ENCODE peak calls at places on chromosomes 3 and 15, in six cellular contexts. P, Y, I, E, J and U are unnamed samples.

GRCh38 chr3:194333212-194333980 is 17.7 kb downstream of the CPN2 start:
- DNase-seq in E (peak; percentile 89), J (peak; percentile 98), Y (peak; percentile 90), P (peak; percentile 94), I (no peak), U (peak; percentile 86)

GRCh38 chr3:155232605-155233004 is 60.9 kb downstream of the STRIT1 start:
- DNase-seq in I (no peak), Y (peak; percentile 86), P (no peak), E (peak; percentile 98), J (no peak), U (peak; percentile 95)

GRCh38 chr3:30282052-30282708 is 324.2 kb upstream of the TGFBR2 start:
- DNase-seq in P (no peak), I (no peak), E (peak; percentile 95), Y (no peak), J (no peak), U (peak; percentile 87)

GRCh38 chr3:99852851-99853250 is 35.2 kb downstream of the CMSS1 start:
- DNase-seq in E (no peak), I (no peak), Y (no peak), P (no peak), J (no peak), U (no peak)

GRCh38 chr15:79644091-79644490 is 212.0 kb downstream of the MINAR1 start:
- DNase-seq in I (no peak), Y (no peak), E (peak; percentile 80), P (no peak), J (no peak), U (peak; percentile 65)

GRCh38 chr3:154214320-154214719 is 93.1 kb downstream of the ARHGEF26 start:
- DNase-seq in Y (no peak), J (no peak), E (peak; percentile 29), P (no peak), I (no peak), U (no peak)

GRCh38 chr3:190533511-190534282 is 19.8 kb downstream of the IL1RAP start:
- DNase-seq in P (peak; percentile 82), I (no peak), Y (peak; percentile 78), E (peak; percentile 97), J (peak; percentile 72), U (peak; percentile 96)

GRCh38 chr3:194814878-194815357 is 129.2 kb downstream of the FAM43A start:
- DNase-seq in P (no peak), J (no peak), Y (no peak), I (no peak), E (peak; percentile 18), U (no peak)

GRCh38 chr15:63504979-63505841 is 817 bp downstream of the USP3 start:
- DNase-seq in J (peak; percentile 90), P (peak; percentile 80), I (no peak), Y (peak; percentile 82), E (peak; percentile 67), U (peak; percentile 57)

GRCh38 chr3:33746412-33747116 is 28.5 kb upstream of the CLASP2 start:
- DNase-seq in J (no peak), Y (no peak), P (no peak), E (no peak), I (no peak), U (no peak)

GRCh38 chr3:187086831-187087230 is 52.5 kb downstream of the RPL39L start:
- DNase-seq in P (no peak), J (no peak), Y (no peak), E (no peak), I (no peak), U (no peak)

DNA sequence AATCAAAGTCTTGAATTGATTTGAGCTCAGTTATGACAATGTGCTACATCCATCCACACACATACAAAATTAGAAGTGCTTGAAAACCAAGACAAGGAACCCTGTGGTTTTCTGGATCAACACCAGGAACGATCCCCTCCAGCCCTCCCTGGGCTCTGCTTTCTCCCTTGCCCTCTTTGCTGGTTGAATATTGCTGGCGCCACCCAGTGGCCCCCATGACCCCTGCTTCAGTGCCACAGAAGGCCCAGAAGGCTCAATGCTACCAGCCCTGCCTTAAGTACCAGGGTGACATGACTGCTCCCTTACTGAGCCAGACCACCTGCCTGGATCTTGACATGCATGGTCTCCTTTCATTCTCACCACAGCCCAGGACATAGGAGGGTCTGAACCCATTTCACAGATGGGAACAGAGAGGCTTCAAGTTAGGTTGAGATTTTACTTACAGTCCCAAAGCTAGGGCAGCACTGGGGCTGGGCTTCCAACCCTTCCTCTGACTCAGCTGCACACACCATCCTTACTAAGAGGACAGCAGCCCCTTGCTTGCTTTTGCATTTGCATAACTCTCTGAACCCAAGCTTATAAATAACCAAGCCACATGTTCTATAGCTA is 15.0 kb downstream of the IL12A start:
- DNase-seq in P (peak; percentile 77), Y (peak; percentile 68), J (peak; percentile 81), E (peak; percentile 69), I (no peak), U (peak; percentile 53)
- TF ChIP-seq CTCF in P (peak; percentile 62), Y (peak; percentile 29), J (peak; percentile 44), E (peak; percentile 67), I (peak; percentile 75), U (peak; percentile 52)

GRCh38 chr3:161412117-161412516 is 40.8 kb upstream of the SPTSSB start:
- DNase-seq in P (no peak), E (no peak), J (no peak), Y (no peak), I (no peak), U (no peak)

GRCh38 chr3:161406594-161407555 is 35.6 kb upstream of the SPTSSB start:
- DNase-seq in I (no peak), E (no peak), J (no peak), Y (no peak), P (no peak), U (no peak)

GRCh38 chr3:161413127-161413854 is 42.0 kb upstream of the SPTSSB start:
- DNase-seq in J (no peak), E (peak; percentile 62), I (no peak), P (no peak), Y (no peak), U (peak; percentile 69)

GRCh38 chr3:161409069-161409468 is 37.8 kb upstream of the SPTSSB start:
- DNase-seq in I (no peak), P (no peak), Y (no peak), E (peak; percentile 72), J (no peak), U (peak; percentile 63)

GRCh38 chr3:161409858-161410257 is 38.5 kb upstream of the SPTSSB start:
- DNase-seq in E (no peak), J (no peak), Y (no peak), P (no peak), I (no peak), U (no peak)
- TF ChIP-seq CTCF in E (no peak), J (no peak), Y (no peak), P (no peak), I (no peak), U (no peak)

DNA sequence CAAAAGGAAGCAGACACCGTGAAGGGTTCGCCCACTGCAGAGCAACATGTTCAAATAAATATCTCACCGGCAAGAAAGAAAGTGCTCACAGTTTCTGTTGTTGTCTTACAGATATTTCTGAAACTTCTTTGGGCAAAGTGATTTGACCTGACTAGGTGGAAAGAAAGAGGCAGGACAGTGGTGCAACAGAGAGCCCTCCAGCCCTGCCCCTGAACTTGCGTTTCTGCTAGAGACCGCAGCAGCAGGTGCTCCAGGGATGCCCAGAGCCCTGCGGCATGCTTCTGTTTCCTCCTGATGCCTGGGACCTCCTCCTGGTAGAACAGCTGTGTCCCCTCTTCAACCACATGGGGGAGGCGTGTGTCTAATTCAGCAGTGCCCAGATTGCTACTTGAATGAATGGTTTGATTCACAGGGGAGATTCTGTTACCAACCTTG is 123.4 kb downstream of the ATP10A start:
- DNase-seq in Y (no peak), P (no peak), J (no peak), E (peak; percentile 44), I (no peak), U (peak; percentile 42)
- TF ChIP-seq CTCF in Y (no peak), P (peak; percentile 26), J (no peak), E (peak; percentile 41), I (peak; percentile 23), U (peak; percentile 45)

DNA sequence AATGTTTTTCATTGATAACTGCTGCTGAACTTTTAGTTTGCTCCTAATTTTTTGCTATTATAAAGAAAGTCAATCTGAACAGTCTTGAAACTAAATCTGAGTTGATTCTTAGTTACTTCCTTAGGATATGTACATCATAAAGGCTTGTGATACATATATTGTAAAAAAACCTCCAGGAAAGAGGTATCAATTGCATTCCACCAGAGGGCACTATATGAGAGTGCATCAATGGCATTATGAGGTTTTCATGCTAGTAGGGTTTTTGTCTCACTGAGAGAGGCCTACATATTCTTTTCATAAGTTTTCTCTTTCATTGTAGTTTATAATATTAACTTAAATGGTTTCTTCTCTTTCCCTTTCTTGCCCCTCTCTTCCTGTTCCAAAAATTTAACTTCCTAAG is 46.9 kb downstream of the PIK3R4 start:
- DNase-seq in P (no peak), E (peak; percentile 39), I (no peak), J (no peak), Y (no peak), U (peak; percentile 45)
- TF ChIP-seq CTCF in P (peak; percentile 40), E (peak; percentile 42), I (peak; percentile 47), J (no peak), Y (no peak), U (peak; percentile 55)

DNA sequence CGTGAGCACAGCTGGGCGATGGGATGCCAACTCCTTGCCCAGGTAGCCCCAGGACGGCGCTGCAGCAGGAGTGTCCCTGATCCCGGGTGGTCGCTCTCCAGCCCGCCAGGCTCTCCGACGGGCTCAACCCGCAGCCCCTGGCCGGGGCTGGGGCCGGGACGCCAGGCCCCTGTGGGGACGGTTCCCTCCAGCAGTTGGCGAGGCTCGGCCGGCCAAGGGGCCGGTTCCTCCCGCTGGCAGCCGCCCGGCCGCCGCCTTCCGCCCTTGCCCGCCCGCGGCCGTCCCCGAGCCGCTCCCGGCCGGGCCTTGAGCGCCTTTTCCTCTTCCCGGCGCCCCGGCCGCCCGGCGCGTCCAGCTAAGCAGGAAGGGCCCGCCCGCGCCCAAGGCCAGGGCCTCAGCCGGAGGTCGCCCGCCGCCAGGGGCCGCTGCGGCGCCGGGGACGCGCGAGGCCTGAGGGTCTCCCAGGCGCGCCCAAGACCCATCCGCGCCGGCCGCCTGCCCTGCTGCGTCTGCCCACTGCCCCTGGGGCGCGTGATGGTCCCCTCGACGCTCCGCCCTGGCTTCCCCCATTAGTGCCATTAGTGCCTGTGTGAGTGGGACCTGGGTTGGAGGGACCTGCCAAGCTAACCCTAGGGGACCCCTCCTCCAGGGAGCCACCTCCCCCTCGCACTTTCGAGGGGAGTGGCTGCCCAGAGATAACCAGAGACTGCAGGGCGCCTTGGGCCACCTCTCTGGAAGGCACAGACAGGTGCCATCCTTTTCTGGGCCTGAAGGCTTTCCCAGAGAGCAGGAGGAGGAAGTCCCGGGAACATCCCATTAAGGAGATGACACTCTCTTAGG is 106.4 kb downstream of the FBLN2 start:
- DNase-seq in E (peak; percentile 14), I (no peak), P (peak; percentile 77), J (no peak), Y (no peak), U (peak; percentile 38)
- TF ChIP-seq CTCF in E (no peak), I (peak; percentile 31), P (peak; percentile 41), J (peak; percentile 68), Y (no peak), U (no peak)

DNA sequence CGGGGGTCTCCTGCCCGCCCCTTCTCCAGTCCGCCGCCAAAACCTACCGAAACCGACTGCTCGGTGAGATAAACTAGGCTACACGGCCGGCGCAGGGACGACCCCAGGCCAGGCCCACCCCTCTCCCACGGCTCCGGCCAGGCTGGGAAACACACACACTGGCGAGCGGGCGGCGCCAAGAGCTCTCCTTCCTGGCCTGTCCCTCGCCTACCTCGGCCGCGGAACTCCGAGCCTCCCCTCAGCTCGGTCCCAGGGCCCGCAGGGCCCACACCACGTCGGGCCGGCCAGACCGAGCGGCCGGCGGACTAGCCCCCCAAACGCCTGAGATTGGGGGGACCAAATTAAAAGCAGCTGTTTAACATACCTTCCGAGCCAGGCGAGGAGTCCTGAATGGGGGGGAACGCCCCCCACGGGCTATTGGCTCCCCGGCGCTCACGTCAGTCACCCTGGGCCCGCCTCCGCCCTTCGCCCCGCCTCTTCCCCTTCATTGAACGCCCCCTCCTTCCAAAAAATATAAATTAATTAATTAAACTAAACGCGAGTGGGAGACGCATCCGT is 4.0 kb upstream of the SIN3A start:
- DNase-seq in P (peak; percentile 95), J (peak; percentile 95), I (no peak), E (peak; percentile 77), Y (peak; percentile 92), U (peak; percentile 74)
- TF ChIP-seq CTCF in P (no peak), J (no peak), I (no peak), E (no peak), Y (no peak), U (no peak)